ENCODE peak calls at places on chromosomes 4 and X, in four cellular contexts. A, K, U and T are unnamed samples.

GRCh38 chr4:138861130-138861529 is 154.5 kb upstream of the NOCT start:
- DNase-seq in A (no peak), K (no peak), U (no peak), T (peak; percentile 16)

GRCh38 chr4:4259484-4260100 is 11.6 kb upstream of the TMEM128 start:
- DNase-seq in A (no peak), K (no peak), U (peak; percentile 60), T (no peak)

GRCh38 chrX:21375795-21376069 is 1.5 kb downstream of the CNKSR2 start:
- DNase-seq in A (no peak), K (no peak), U (peak; percentile 44), T (no peak)

GRCh38 chr4:4422856-4423485 is 36.1 kb downstream of the NSG1 start:
- DNase-seq in A (no peak), K (no peak), U (no peak), T (no peak)

GRCh38 chr4:144644368-144645101 is 1.4 kb upstream of the HHIP start:
- DNase-seq in A (peak; percentile 23), K (no peak), U (no peak), T (no peak)

GRCh38 chrX:72131317-72132294 is at the start of gene RTL5:
- DNase-seq in A (peak; percentile 66), K (peak; percentile 54), U (peak; percentile 95), T (peak; percentile 89)

GRCh38 chr4:20493761-20494353 is 206.4 kb upstream of the PACRGL start:
- DNase-seq in A (no peak), K (no peak), U (peak; percentile 7), T (peak; percentile 60)

GRCh38 chr4:131584587-131584986 is 1564.5 kb upstream of the PCDH10 start:
- DNase-seq in A (no peak), K (no peak), U (peak; percentile 75), T (no peak)

GRCh38 chr4:114597410-114598115 is 1.0 kb upstream of the UGT8 start:
- DNase-seq in A (no peak), K (no peak), U (peak; percentile 30), T (no peak)